ENCODE peak calls at places on chromosomes 2 and 18, in nine cellular contexts. One of them, this sample, is unnamed.

GRCh38 chr2:104769096-104769495 is 84.8 kb upstream of the POU3F3 start:
- DNase-seq in stimulated activated naive CD4-positive, alpha-beta T cell: no peak
- DNase-seq in HT1080: peak; percentile 79
- DNase-seq in effector memory CD4-positive, alpha-beta T cell: no peak
- DNase-seq in T47D: no peak
- DNase-seq in OCI-M1: no peak
- DNase-seq in LoVo: no peak
- DNase-seq in non-pigmented ciliary epithelial cell: peak; percentile 81
- DNase-seq in A172: no peak
- DNase-seq in this sample: peak; percentile 75

GRCh38 chr2:216554755-216555154 is 56.1 kb downstream of the RPL37A start:
- DNase-seq in stimulated activated naive CD4-positive, alpha-beta T cell: no peak
- DNase-seq in HT1080: no peak
- DNase-seq in effector memory CD4-positive, alpha-beta T cell: no peak
- DNase-seq in T47D: no peak
- DNase-seq in OCI-M1: no peak
- DNase-seq in LoVo: no peak
- DNase-seq in non-pigmented ciliary epithelial cell: no peak
- DNase-seq in A172: no peak
- DNase-seq in this sample: no peak

GRCh38 chr2:138032334-138032733 is 68.1 kb downstream of the HNMT start:
- DNase-seq in stimulated activated naive CD4-positive, alpha-beta T cell: no peak
- DNase-seq in HT1080: no peak
- DNase-seq in effector memory CD4-positive, alpha-beta T cell: no peak
- DNase-seq in T47D: no peak
- DNase-seq in OCI-M1: no peak
- DNase-seq in LoVo: no peak
- DNase-seq in non-pigmented ciliary epithelial cell: no peak
- DNase-seq in A172: no peak
- DNase-seq in this sample: no peak

GRCh38 chr2:142165790-142166189 is 35.0 kb upstream of the LRP1B start:
- DNase-seq in stimulated activated naive CD4-positive, alpha-beta T cell: no peak
- DNase-seq in HT1080: peak; percentile 56
- DNase-seq in effector memory CD4-positive, alpha-beta T cell: no peak
- DNase-seq in T47D: peak; percentile 61
- DNase-seq in OCI-M1: peak; percentile 65
- DNase-seq in LoVo: peak; percentile 29
- DNase-seq in non-pigmented ciliary epithelial cell: peak; percentile 53
- DNase-seq in A172: peak; percentile 74
- DNase-seq in this sample: peak; percentile 30

GRCh38 chr2:98126061-98126460 is 39.1 kb downstream of the VWA3B start:
- DNase-seq in stimulated activated naive CD4-positive, alpha-beta T cell: no peak
- DNase-seq in HT1080: no peak
- DNase-seq in effector memory CD4-positive, alpha-beta T cell: no peak
- DNase-seq in T47D: no peak
- DNase-seq in OCI-M1: no peak
- DNase-seq in LoVo: no peak
- DNase-seq in non-pigmented ciliary epithelial cell: no peak
- DNase-seq in A172: no peak
- DNase-seq in this sample: no peak

GRCh38 chr2:241064008-241064801 is 37.9 kb downstream of the MTERF4 start:
- DNase-seq in stimulated activated naive CD4-positive, alpha-beta T cell: peak; percentile 45
- DNase-seq in HT1080: no peak
- DNase-seq in effector memory CD4-positive, alpha-beta T cell: peak; percentile 23
- DNase-seq in T47D: peak; percentile 66
- DNase-seq in OCI-M1: no peak
- DNase-seq in LoVo: peak; percentile 28
- DNase-seq in non-pigmented ciliary epithelial cell: no peak
- DNase-seq in A172: no peak
- DNase-seq in this sample: peak; percentile 26

GRCh38 chr2:124489686-124490085 is 464.6 kb downstream of the CNTNAP5 start:
- DNase-seq in stimulated activated naive CD4-positive, alpha-beta T cell: no peak
- DNase-seq in HT1080: peak; percentile 68
- DNase-seq in effector memory CD4-positive, alpha-beta T cell: no peak
- DNase-seq in T47D: no peak
- DNase-seq in OCI-M1: no peak
- DNase-seq in LoVo: no peak
- DNase-seq in non-pigmented ciliary epithelial cell: no peak
- DNase-seq in A172: no peak
- DNase-seq in this sample: no peak

GRCh38 chr2:58042486-58042970 is 4.1 kb upstream of the VRK2 start:
- DNase-seq in stimulated activated naive CD4-positive, alpha-beta T cell: peak; percentile 5
- DNase-seq in HT1080: peak; percentile 92
- DNase-seq in effector memory CD4-positive, alpha-beta T cell: no peak
- DNase-seq in T47D: peak; percentile 13
- DNase-seq in OCI-M1: peak; percentile 86
- DNase-seq in LoVo: peak; percentile 94
- DNase-seq in non-pigmented ciliary epithelial cell: peak; percentile 80
- DNase-seq in A172: peak; percentile 76
- DNase-seq in this sample: peak; percentile 70

GRCh38 chr18:62105373-62105772 is 81.5 kb downstream of the PIGN start:
- DNase-seq in stimulated activated naive CD4-positive, alpha-beta T cell: no peak
- DNase-seq in HT1080: no peak
- DNase-seq in effector memory CD4-positive, alpha-beta T cell: no peak
- DNase-seq in T47D: no peak
- DNase-seq in OCI-M1: no peak
- DNase-seq in LoVo: no peak
- DNase-seq in non-pigmented ciliary epithelial cell: peak; percentile 36
- DNase-seq in A172: no peak
- DNase-seq in this sample: no peak

GRCh38 chr18:79786781-79787526 is 10.8 kb upstream of the KCNG2 start:
- DNase-seq in stimulated activated naive CD4-positive, alpha-beta T cell: no peak
- DNase-seq in HT1080: no peak
- DNase-seq in effector memory CD4-positive, alpha-beta T cell: no peak
- DNase-seq in T47D: no peak
- DNase-seq in OCI-M1: no peak
- DNase-seq in LoVo: no peak
- DNase-seq in non-pigmented ciliary epithelial cell: peak; percentile 30
- DNase-seq in A172: no peak
- DNase-seq in this sample: no peak

GRCh38 chr2:104236491-104236890 is 617.4 kb upstream of the POU3F3 start:
- DNase-seq in stimulated activated naive CD4-positive, alpha-beta T cell: no peak
- DNase-seq in HT1080: no peak
- DNase-seq in effector memory CD4-positive, alpha-beta T cell: no peak
- DNase-seq in T47D: no peak
- DNase-seq in OCI-M1: peak; percentile 24
- DNase-seq in LoVo: peak; percentile 2
- DNase-seq in non-pigmented ciliary epithelial cell: no peak
- DNase-seq in A172: no peak
- DNase-seq in this sample: no peak

GRCh38 chr2:54176577-54176976 is 61.2 kb downstream of the ACYP2 start:
- DNase-seq in stimulated activated naive CD4-positive, alpha-beta T cell: no peak
- DNase-seq in HT1080: peak; percentile 39
- DNase-seq in effector memory CD4-positive, alpha-beta T cell: no peak
- DNase-seq in T47D: peak; percentile 1
- DNase-seq in OCI-M1: peak; percentile 32
- DNase-seq in LoVo: peak; percentile 2
- DNase-seq in non-pigmented ciliary epithelial cell: peak; percentile 15
- DNase-seq in A172: peak; percentile 51
- DNase-seq in this sample: peak; percentile 41

GRCh38 chr2:68253211-68254068 is 1.1 kb upstream of the PPP3R1 start:
- DNase-seq in stimulated activated naive CD4-positive, alpha-beta T cell: peak; percentile 66
- DNase-seq in HT1080: peak; percentile 48
- DNase-seq in effector memory CD4-positive, alpha-beta T cell: no peak
- DNase-seq in T47D: peak; percentile 6
- DNase-seq in OCI-M1: peak; percentile 59
- DNase-seq in LoVo: peak; percentile 5
- DNase-seq in non-pigmented ciliary epithelial cell: no peak
- DNase-seq in A172: no peak
- DNase-seq in this sample: no peak

GRCh38 chr2:71687412-71687811 is 234.1 kb downstream of the DYSF start:
- DNase-seq in stimulated activated naive CD4-positive, alpha-beta T cell: no peak
- DNase-seq in HT1080: no peak
- DNase-seq in effector memory CD4-positive, alpha-beta T cell: no peak
- DNase-seq in T47D: no peak
- DNase-seq in OCI-M1: no peak
- DNase-seq in LoVo: no peak
- DNase-seq in non-pigmented ciliary epithelial cell: no peak
- DNase-seq in A172: no peak
- DNase-seq in this sample: no peak

GRCh38 chr2:237982039-237982725 is 15.4 kb downstream of the UBE2F start:
- DNase-seq in stimulated activated naive CD4-positive, alpha-beta T cell: no peak
- DNase-seq in HT1080: no peak
- DNase-seq in effector memory CD4-positive, alpha-beta T cell: no peak
- DNase-seq in T47D: no peak
- DNase-seq in OCI-M1: no peak
- DNase-seq in LoVo: no peak
- DNase-seq in non-pigmented ciliary epithelial cell: no peak
- DNase-seq in A172: no peak
- DNase-seq in this sample: no peak

GRCh38 chr2:209473930-209474419 is 50.1 kb downstream of the MAP2 start:
- DNase-seq in stimulated activated naive CD4-positive, alpha-beta T cell: no peak
- DNase-seq in HT1080: peak; percentile 89
- DNase-seq in effector memory CD4-positive, alpha-beta T cell: no peak
- DNase-seq in T47D: peak; percentile 19
- DNase-seq in OCI-M1: peak; percentile 33
- DNase-seq in LoVo: peak; percentile 46
- DNase-seq in non-pigmented ciliary epithelial cell: peak; percentile 89
- DNase-seq in A172: peak; percentile 89
- DNase-seq in this sample: peak; percentile 72

GRCh38 chr18:58207520-58208152 is 163.6 kb downstream of the NEDD4L start:
- DNase-seq in stimulated activated naive CD4-positive, alpha-beta T cell: no peak
- DNase-seq in HT1080: no peak
- DNase-seq in effector memory CD4-positive, alpha-beta T cell: no peak
- DNase-seq in T47D: no peak
- DNase-seq in OCI-M1: no peak
- DNase-seq in LoVo: no peak
- DNase-seq in non-pigmented ciliary epithelial cell: no peak
- DNase-seq in A172: no peak
- DNase-seq in this sample: no peak

GRCh38 chr2:162241571-162241970 is 1.7 kb downstream of the FAP start:
- DNase-seq in stimulated activated naive CD4-positive, alpha-beta T cell: no peak
- DNase-seq in HT1080: no peak
- DNase-seq in effector memory CD4-positive, alpha-beta T cell: no peak
- DNase-seq in T47D: no peak
- DNase-seq in OCI-M1: no peak
- DNase-seq in LoVo: no peak
- DNase-seq in non-pigmented ciliary epithelial cell: no peak
- DNase-seq in A172: no peak
- DNase-seq in this sample: no peak

GRCh38 chr2:72185166-72185565 is 37.5 kb upstream of the CYP26B1 start:
- DNase-seq in stimulated activated naive CD4-positive, alpha-beta T cell: no peak
- DNase-seq in HT1080: no peak
- DNase-seq in effector memory CD4-positive, alpha-beta T cell: no peak
- DNase-seq in T47D: peak; percentile 3
- DNase-seq in OCI-M1: no peak
- DNase-seq in LoVo: no peak
- DNase-seq in non-pigmented ciliary epithelial cell: no peak
- DNase-seq in A172: no peak
- DNase-seq in this sample: no peak

GRCh38 chr18:42041793-42042192 is 86.8 kb downstream of the PIK3C3 start:
- DNase-seq in stimulated activated naive CD4-positive, alpha-beta T cell: no peak
- DNase-seq in HT1080: no peak
- DNase-seq in effector memory CD4-positive, alpha-beta T cell: no peak
- DNase-seq in T47D: no peak
- DNase-seq in OCI-M1: no peak
- DNase-seq in LoVo: no peak
- DNase-seq in non-pigmented ciliary epithelial cell: no peak
- DNase-seq in A172: no peak
- DNase-seq in this sample: no peak

GRCh38 chr2:10879624-10880585 is 31.8 kb upstream of the KCNF1 start:
- DNase-seq in stimulated activated naive CD4-positive, alpha-beta T cell: no peak
- DNase-seq in HT1080: no peak
- DNase-seq in effector memory CD4-positive, alpha-beta T cell: no peak
- DNase-seq in T47D: no peak
- DNase-seq in OCI-M1: no peak
- DNase-seq in LoVo: no peak
- DNase-seq in non-pigmented ciliary epithelial cell: no peak
- DNase-seq in A172: no peak
- DNase-seq in this sample: no peak

GRCh38 chr2:150526827-150527226 is 39.4 kb upstream of the RND3 start:
- DNase-seq in stimulated activated naive CD4-positive, alpha-beta T cell: no peak
- DNase-seq in HT1080: peak; percentile 93
- DNase-seq in effector memory CD4-positive, alpha-beta T cell: no peak
- DNase-seq in T47D: peak; percentile 67
- DNase-seq in OCI-M1: no peak
- DNase-seq in LoVo: peak; percentile 62
- DNase-seq in non-pigmented ciliary epithelial cell: peak; percentile 94
- DNase-seq in A172: peak; percentile 97
- DNase-seq in this sample: peak; percentile 66

GRCh38 chr2:26848336-26849055 is 564 bp downstream of the DPYSL5 start:
- DNase-seq in stimulated activated naive CD4-positive, alpha-beta T cell: peak; percentile 29
- DNase-seq in HT1080: no peak
- DNase-seq in effector memory CD4-positive, alpha-beta T cell: no peak
- DNase-seq in T47D: no peak
- DNase-seq in OCI-M1: no peak
- DNase-seq in LoVo: no peak
- DNase-seq in non-pigmented ciliary epithelial cell: no peak
- DNase-seq in A172: no peak
- DNase-seq in this sample: peak; percentile 55

GRCh38 chr2:63696496-63696895 is 107.7 kb downstream of the MDH1 start:
- DNase-seq in stimulated activated naive CD4-positive, alpha-beta T cell: no peak
- DNase-seq in HT1080: no peak
- DNase-seq in effector memory CD4-positive, alpha-beta T cell: no peak
- DNase-seq in T47D: no peak
- DNase-seq in OCI-M1: no peak
- DNase-seq in LoVo: peak; percentile 8
- DNase-seq in non-pigmented ciliary epithelial cell: no peak
- DNase-seq in A172: no peak
- DNase-seq in this sample: no peak

GRCh38 chr18:41871229-41872000 is 83.6 kb upstream of the PIK3C3 start:
- DNase-seq in stimulated activated naive CD4-positive, alpha-beta T cell: no peak
- DNase-seq in HT1080: no peak
- DNase-seq in effector memory CD4-positive, alpha-beta T cell: no peak
- DNase-seq in T47D: no peak
- DNase-seq in OCI-M1: no peak
- DNase-seq in LoVo: no peak
- DNase-seq in non-pigmented ciliary epithelial cell: no peak
- DNase-seq in A172: peak; percentile 14
- DNase-seq in this sample: no peak

GRCh38 chr18:23580677-23581367 is 5.5 kb downstream of the NPC1 start:
- DNase-seq in stimulated activated naive CD4-positive, alpha-beta T cell: no peak
- DNase-seq in HT1080: peak; percentile 70
- DNase-seq in effector memory CD4-positive, alpha-beta T cell: no peak
- DNase-seq in T47D: no peak
- DNase-seq in OCI-M1: no peak
- DNase-seq in LoVo: no peak
- DNase-seq in non-pigmented ciliary epithelial cell: peak; percentile 67
- DNase-seq in A172: peak; percentile 86
- DNase-seq in this sample: peak; percentile 70

GRCh38 chr2:162118166-162119031 is 33.6 kb downstream of the GCG start:
- DNase-seq in stimulated activated naive CD4-positive, alpha-beta T cell: no peak
- DNase-seq in HT1080: peak; percentile 83
- DNase-seq in effector memory CD4-positive, alpha-beta T cell: no peak
- DNase-seq in T47D: peak; percentile 15
- DNase-seq in OCI-M1: no peak
- DNase-seq in LoVo: no peak
- DNase-seq in non-pigmented ciliary epithelial cell: no peak
- DNase-seq in A172: peak; percentile 50
- DNase-seq in this sample: peak; percentile 44

GRCh38 chr2:192413812-192414424 is 219.2 kb upstream of the TMEFF2 start:
- DNase-seq in stimulated activated naive CD4-positive, alpha-beta T cell: no peak
- DNase-seq in HT1080: no peak
- DNase-seq in effector memory CD4-positive, alpha-beta T cell: no peak
- DNase-seq in T47D: no peak
- DNase-seq in OCI-M1: no peak
- DNase-seq in LoVo: no peak
- DNase-seq in non-pigmented ciliary epithelial cell: no peak
- DNase-seq in A172: no peak
- DNase-seq in this sample: no peak

GRCh38 chr18:48472610-48473009 is 63.4 kb upstream of the ZBTB7C start:
- DNase-seq in stimulated activated naive CD4-positive, alpha-beta T cell: no peak
- DNase-seq in HT1080: peak; percentile 18
- DNase-seq in effector memory CD4-positive, alpha-beta T cell: no peak
- DNase-seq in T47D: no peak
- DNase-seq in OCI-M1: no peak
- DNase-seq in LoVo: no peak
- DNase-seq in non-pigmented ciliary epithelial cell: no peak
- DNase-seq in A172: no peak
- DNase-seq in this sample: no peak

GRCh38 chr2:3183766-3184165 is 193.9 kb downstream of the EIPR1 start:
- DNase-seq in stimulated activated naive CD4-positive, alpha-beta T cell: no peak
- DNase-seq in HT1080: no peak
- DNase-seq in effector memory CD4-positive, alpha-beta T cell: no peak
- DNase-seq in T47D: no peak
- DNase-seq in OCI-M1: no peak
- DNase-seq in LoVo: no peak
- DNase-seq in non-pigmented ciliary epithelial cell: no peak
- DNase-seq in A172: no peak
- DNase-seq in this sample: no peak

This sample was measured in Daoy.